ENCODE peak calls at places on chromosomes 13 and 19, in six cellular contexts. One of them, this sample, is unnamed.

GRCh38 chr19:21483589-21484170 is 21.7 kb upstream of the ZNF429 start:
- DNase-seq in left lung: peak; percentile 90
- DNase-seq in fibroblast of lung: peak; percentile 15
- DNase-seq in AG04450: no peak
- DNase-seq in A549: peak; percentile 19
- DNase-seq in ovary: peak; percentile 38
- DNase-seq in this sample: no peak

GRCh38 chr13:35140321-35140720 is 198.3 kb downstream of the NBEA start:
- DNase-seq in left lung: no peak
- DNase-seq in fibroblast of lung: peak; percentile 60
- DNase-seq in AG04450: no peak
- DNase-seq in A549: no peak
- DNase-seq in ovary: no peak
- DNase-seq in this sample: no peak

GRCh38 chr19:54154603-54155345 is 4.7 kb downstream of the LENG1 start:
- DNase-seq in left lung: no peak
- DNase-seq in fibroblast of lung: no peak
- DNase-seq in AG04450: no peak
- DNase-seq in A549: no peak
- DNase-seq in ovary: no peak
- DNase-seq in this sample: no peak

GRCh38 chr19:5193192-5193591 is 147.4 kb downstream of the PTPRS start:
- DNase-seq in left lung: no peak
- DNase-seq in fibroblast of lung: no peak
- DNase-seq in AG04450: no peak
- DNase-seq in A549: no peak
- DNase-seq in ovary: no peak
- DNase-seq in this sample: no peak

GRCh38 chr13:91123456-91124127 is 223.9 kb upstream of the MIR17HG start:
- DNase-seq in left lung: no peak
- DNase-seq in fibroblast of lung: no peak
- DNase-seq in AG04450: no peak
- DNase-seq in A549: no peak
- DNase-seq in ovary: no peak
- DNase-seq in this sample: no peak

GRCh38 chr13:110398564-110399507 is 91.8 kb downstream of the COL4A2 start:
- DNase-seq in left lung: no peak
- DNase-seq in fibroblast of lung: peak; percentile 70
- DNase-seq in AG04450: no peak
- DNase-seq in A549: no peak
- DNase-seq in ovary: no peak
- DNase-seq in this sample: no peak

GRCh38 chr19:1017115-1017905 is 3.6 kb downstream of the TMEM259 start:
- DNase-seq in left lung: peak; percentile 80
- DNase-seq in fibroblast of lung: no peak
- DNase-seq in AG04450: no peak
- DNase-seq in A549: no peak
- DNase-seq in ovary: no peak
- DNase-seq in this sample: no peak

GRCh38 chr13:109095126-109095525 is 465.7 kb downstream of the MYO16 start:
- DNase-seq in left lung: no peak
- DNase-seq in fibroblast of lung: no peak
- DNase-seq in AG04450: no peak
- DNase-seq in A549: no peak
- DNase-seq in ovary: no peak
- DNase-seq in this sample: no peak

GRCh38 chr13:66397133-66397532 is 833.0 kb downstream of the PCDH9 start:
- DNase-seq in left lung: peak; percentile 4
- DNase-seq in fibroblast of lung: no peak
- DNase-seq in AG04450: no peak
- DNase-seq in A549: no peak
- DNase-seq in ovary: no peak
- DNase-seq in this sample: no peak

GRCh38 chr19:33785795-33786194 is 10.9 kb upstream of the KCTD15 start:
- DNase-seq in left lung: no peak
- DNase-seq in fibroblast of lung: peak; percentile 18
- DNase-seq in AG04450: no peak
- DNase-seq in A549: no peak
- DNase-seq in ovary: no peak
- DNase-seq in this sample: no peak

GRCh38 chr19:43425567-43426392 is 11.1 kb downstream of the TEX101 start:
- DNase-seq in left lung: no peak
- DNase-seq in fibroblast of lung: peak; percentile 19
- DNase-seq in AG04450: no peak
- DNase-seq in A549: peak; percentile 35
- DNase-seq in ovary: no peak
- DNase-seq in this sample: no peak

GRCh38 chr13:93529961-93530360 is 303.4 kb downstream of the GPC6 start:
- DNase-seq in left lung: no peak
- DNase-seq in fibroblast of lung: peak; percentile 44
- DNase-seq in AG04450: no peak
- DNase-seq in A549: no peak
- DNase-seq in ovary: no peak
- DNase-seq in this sample: no peak

GRCh38 chr19:38908854-38909253 is 3.1 kb downstream of the CCER2 start:
- DNase-seq in left lung: no peak
- DNase-seq in fibroblast of lung: no peak
- DNase-seq in AG04450: no peak
- DNase-seq in A549: no peak
- DNase-seq in ovary: no peak
- DNase-seq in this sample: no peak

GRCh38 chr13:50167224-50167947 is 152.1 kb downstream of the KCNRG start:
- DNase-seq in left lung: no peak
- DNase-seq in fibroblast of lung: no peak
- DNase-seq in AG04450: no peak
- DNase-seq in A549: no peak
- DNase-seq in ovary: no peak
- DNase-seq in this sample: no peak

GRCh38 chr19:23440791-23441190 is 45.5 kb upstream of the ZNF91 start:
- DNase-seq in left lung: no peak
- DNase-seq in fibroblast of lung: no peak
- DNase-seq in AG04450: no peak
- DNase-seq in A549: peak; percentile 36
- DNase-seq in ovary: no peak
- DNase-seq in this sample: no peak

GRCh38 chr13:33349996-33350826 is 64.7 kb upstream of the STARD13 start:
- DNase-seq in left lung: peak; percentile 89
- DNase-seq in fibroblast of lung: peak; percentile 47
- DNase-seq in AG04450: no peak
- DNase-seq in A549: no peak
- DNase-seq in ovary: peak; percentile 54
- DNase-seq in this sample: no peak

GRCh38 chr19:30540671-30541210 is 168.6 kb downstream of the ZNF536 start:
- DNase-seq in left lung: no peak
- DNase-seq in fibroblast of lung: no peak
- DNase-seq in AG04450: no peak
- DNase-seq in A549: no peak
- DNase-seq in ovary: no peak
- DNase-seq in this sample: no peak

GRCh38 chr19:5290336-5291262 is 50.0 kb downstream of the PTPRS start:
- DNase-seq in left lung: no peak
- DNase-seq in fibroblast of lung: no peak
- DNase-seq in AG04450: no peak
- DNase-seq in A549: no peak
- DNase-seq in ovary: no peak
- DNase-seq in this sample: peak; percentile 77

GRCh38 chr13:45838171-45838745 is 13.3 kb downstream of the SIAH3 start:
- DNase-seq in left lung: no peak
- DNase-seq in fibroblast of lung: no peak
- DNase-seq in AG04450: no peak
- DNase-seq in A549: no peak
- DNase-seq in ovary: no peak
- DNase-seq in this sample: no peak

GRCh38 chr13:111354789-111355188 is 34.3 kb downstream of the TEX29 start:
- DNase-seq in left lung: no peak
- DNase-seq in fibroblast of lung: no peak
- DNase-seq in AG04450: no peak
- DNase-seq in A549: no peak
- DNase-seq in ovary: no peak
- DNase-seq in this sample: no peak

GRCh38 chr13:102002271-102002670 is 399.6 kb downstream of the FGF14 start:
- DNase-seq in left lung: no peak
- DNase-seq in fibroblast of lung: no peak
- DNase-seq in AG04450: no peak
- DNase-seq in A549: no peak
- DNase-seq in ovary: no peak
- DNase-seq in this sample: no peak

GRCh38 chr13:30830638-30830965 is 75.5 kb upstream of the MEDAG start:
- DNase-seq in left lung: no peak
- DNase-seq in fibroblast of lung: no peak
- DNase-seq in AG04450: no peak
- DNase-seq in A549: no peak
- DNase-seq in ovary: no peak
- DNase-seq in this sample: no peak

GRCh38 chr19:7454998-7455397 is 33.8 kb downstream of the PEX11G start:
- DNase-seq in left lung: no peak
- DNase-seq in fibroblast of lung: no peak
- DNase-seq in AG04450: no peak
- DNase-seq in A549: no peak
- DNase-seq in ovary: no peak
- DNase-seq in this sample: no peak

GRCh38 chr13:38661276-38661675 is 25.6 kb upstream of the FREM2 start:
- DNase-seq in left lung: no peak
- DNase-seq in fibroblast of lung: no peak
- DNase-seq in AG04450: no peak
- DNase-seq in A549: no peak
- DNase-seq in ovary: no peak
- DNase-seq in this sample: no peak

DNA sequence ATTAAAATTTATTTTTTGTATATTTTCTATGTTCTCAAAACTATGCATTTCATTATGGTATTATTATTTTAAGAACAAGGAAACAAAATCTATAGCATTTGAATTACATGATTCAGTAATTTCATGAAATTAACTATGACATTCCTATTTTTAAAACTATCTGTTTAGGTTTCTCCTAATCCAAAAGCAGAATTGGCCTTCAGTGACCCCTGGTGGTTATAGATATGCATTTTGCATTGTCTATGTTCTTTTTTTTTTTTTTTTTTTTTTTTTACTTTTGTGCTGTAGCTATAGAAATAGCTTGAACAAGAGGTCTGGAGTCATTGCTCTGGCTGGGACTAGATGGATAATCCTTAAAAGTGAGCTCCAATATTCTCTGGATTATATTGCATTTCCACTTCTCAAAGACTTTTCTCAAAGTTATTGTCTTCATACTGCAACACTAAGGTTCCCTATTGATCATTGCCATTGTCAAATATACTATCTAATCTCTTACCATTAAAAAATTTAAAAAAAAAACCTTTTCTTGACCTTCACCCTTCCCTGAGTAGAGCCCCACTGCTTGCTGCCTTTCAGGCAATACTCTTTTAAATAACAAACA is 15.9 kb upstream of the DNAJC3 start:
- DNase-seq in left lung: no peak
- DNase-seq in fibroblast of lung: peak; percentile 69
- DNase-seq in AG04450: no peak
- DNase-seq in A549: peak; percentile 42
- DNase-seq in ovary: no peak
- DNase-seq in this sample: no peak
- TF ChIP-seq CTCF in left lung: peak; percentile 45
- TF ChIP-seq CTCF in fibroblast of lung: peak; percentile 65
- TF ChIP-seq CTCF in AG04450: peak; percentile 67
- TF ChIP-seq CTCF in A549: peak; percentile 55
- TF ChIP-seq CTCF in ovary: no peak
- TF ChIP-seq CTCF in this sample: peak; percentile 47

GRCh38 chr13:72590091-72590490 is 137.3 kb downstream of the MZT1 start:
- DNase-seq in left lung: no peak
- DNase-seq in fibroblast of lung: no peak
- DNase-seq in AG04450: no peak
- DNase-seq in A549: no peak
- DNase-seq in ovary: no peak
- DNase-seq in this sample: no peak
- H3K27ac ChIP-seq in left lung: no peak overlapping the region
- H3K27ac ChIP-seq in fibroblast of lung: no peak overlapping the region
- H3K27ac ChIP-seq in AG04450: no peak overlapping the region
- H3K27ac ChIP-seq in A549: no peak overlapping the region
- H3K27ac ChIP-seq in ovary: no peak overlapping the region
- H3K27ac ChIP-seq in this sample: no peak overlapping the region

GRCh38 chr19:16441661-16442071 is 30.1 kb downstream of the EPS15L1 start:
- DNase-seq in left lung: peak; percentile 83
- DNase-seq in fibroblast of lung: no peak
- DNase-seq in AG04450: no peak
- DNase-seq in A549: peak; percentile 16
- DNase-seq in ovary: no peak
- DNase-seq in this sample: no peak

GRCh38 chr19:16446108-16447014 is 25.4 kb downstream of the EPS15L1 start:
- DNase-seq in left lung: peak; percentile 44
- DNase-seq in fibroblast of lung: no peak
- DNase-seq in AG04450: no peak
- DNase-seq in A549: no peak
- DNase-seq in ovary: no peak
- DNase-seq in this sample: no peak

GRCh38 chr19:16445238-16446107 is 26.3 kb downstream of the EPS15L1 start:
- DNase-seq in left lung: peak; percentile 51
- DNase-seq in fibroblast of lung: peak; percentile 18
- DNase-seq in AG04450: no peak
- DNase-seq in A549: no peak
- DNase-seq in ovary: no peak
- DNase-seq in this sample: no peak

GRCh38 chr19:16444273-16444597 is 27.5 kb downstream of the EPS15L1 start:
- DNase-seq in left lung: peak; percentile 5
- DNase-seq in fibroblast of lung: no peak
- DNase-seq in AG04450: no peak
- DNase-seq in A549: no peak
- DNase-seq in ovary: no peak
- DNase-seq in this sample: no peak

GRCh38 chr19:16442386-16443276 is 29.1 kb downstream of the EPS15L1 start:
- DNase-seq in left lung: peak; percentile 76
- DNase-seq in fibroblast of lung: no peak
- DNase-seq in AG04450: no peak
- DNase-seq in A549: no peak
- DNase-seq in ovary: no peak
- DNase-seq in this sample: no peak
- H3K4me3 ChIP-seq in left lung: no peak overlapping the region
- H3K4me3 ChIP-seq in fibroblast of lung: no peak overlapping the region
- H3K4me3 ChIP-seq in AG04450: no peak overlapping the region
- H3K4me3 ChIP-seq in A549: no peak overlapping the region
- H3K4me3 ChIP-seq in ovary: no peak overlapping the region
- H3K4me3 ChIP-seq in this sample: peak overlapping the region; percentile 2

GRCh38 chr19:9009431-9009830 is 778 bp downstream of the MUC16 start:
- DNase-seq in left lung: no peak
- DNase-seq in fibroblast of lung: no peak
- DNase-seq in AG04450: no peak
- DNase-seq in A549: no peak
- DNase-seq in ovary: no peak
- DNase-seq in this sample: no peak

GRCh38 chr19:9011875-9012274 is 1.7 kb upstream of the MUC16 start:
- DNase-seq in left lung: no peak
- DNase-seq in fibroblast of lung: no peak
- DNase-seq in AG04450: no peak
- DNase-seq in A549: no peak
- DNase-seq in ovary: no peak
- DNase-seq in this sample: no peak

GRCh38 chr19:9008667-9009066 is 1.5 kb downstream of the MUC16 start:
- DNase-seq in left lung: no peak
- DNase-seq in fibroblast of lung: no peak
- DNase-seq in AG04450: no peak
- DNase-seq in A549: no peak
- DNase-seq in ovary: no peak
- DNase-seq in this sample: no peak

GRCh38 chr19:9010693-9011092 is 484 bp upstream of the MUC16 start:
- DNase-seq in left lung: no peak
- DNase-seq in fibroblast of lung: no peak
- DNase-seq in AG04450: no peak
- DNase-seq in A549: no peak
- DNase-seq in ovary: no peak
- DNase-seq in this sample: no peak

GRCh38 chr19:9009935-9010651 is at the start of gene MUC16:
- DNase-seq in left lung: no peak
- DNase-seq in fibroblast of lung: no peak
- DNase-seq in AG04450: no peak
- DNase-seq in A549: no peak
- DNase-seq in ovary: no peak
- DNase-seq in this sample: no peak
- TF ChIP-seq CTCF in left lung: no peak
- TF ChIP-seq CTCF in fibroblast of lung: no peak
- TF ChIP-seq CTCF in AG04450: no peak
- TF ChIP-seq CTCF in A549: no peak
- TF ChIP-seq CTCF in ovary: no peak
- TF ChIP-seq CTCF in this sample: no peak

This sample was measured in dorsolateral prefrontal cortex.